ENCODE peak calls at places on chromosome 19, in four cellular contexts. One of them, this sample, is unnamed.
A peak's percentile ranks its signal among the peaks of the same experiment; 100 is the strongest.

GRCh38 chr19:47305309-47305751 is 4.3 kb upstream of the C5AR1 start:
- DNase-seq in SK-N-SH: peak; percentile 81
- DNase-seq in HepG2: peak; percentile 81
- DNase-seq in GM12878: peak; percentile 62
- DNase-seq in this sample: peak; percentile 92

GRCh38 chr19:54462072-54462712 is 1.4 kb downstream of the LENG9 start:
- DNase-seq in SK-N-SH: no peak
- DNase-seq in HepG2: no peak
- DNase-seq in GM12878: no peak
- DNase-seq in this sample: no peak

GRCh38 chr19:34244611-34245299 is 9.6 kb upstream of the GARRE1 start:
- DNase-seq in HepG2: peak; percentile 22
- DNase-seq in SK-N-SH: no peak
- DNase-seq in GM12878: no peak
- DNase-seq in this sample: no peak

GRCh38 chr19:1383311-1384084 is at the start of gene NDUFS7:
- DNase-seq in SK-N-SH: peak; percentile 90
- DNase-seq in GM12878: peak; percentile 70
- DNase-seq in HepG2: peak; percentile 76
- DNase-seq in this sample: peak; percentile 47

GRCh38 chr19:8571006-8571411 is 6.2 kb downstream of the MYO1F start:
- DNase-seq in HepG2: peak; percentile 34
- DNase-seq in GM12878: no peak
- DNase-seq in SK-N-SH: no peak
- DNase-seq in this sample: peak; percentile 59

GRCh38 chr19:38055040-38055439 is 148.0 kb downstream of the SIPA1L3 start:
- DNase-seq in SK-N-SH: no peak
- DNase-seq in HepG2: no peak
- DNase-seq in GM12878: no peak
- DNase-seq in this sample: no peak

GRCh38 chr19:47109541-47110375 is 3.8 kb downstream of the ZC3H4 start:
- DNase-seq in GM12878: no peak
- DNase-seq in HepG2: no peak
- DNase-seq in SK-N-SH: no peak
- DNase-seq in this sample: peak; percentile 60

GRCh38 chr19:51572908-51573307 is 1.8 kb downstream of the ZNF175 start:
- DNase-seq in HepG2: no peak
- DNase-seq in GM12878: no peak
- DNase-seq in SK-N-SH: no peak
- DNase-seq in this sample: no peak

GRCh38 chr19:39347332-39348227 is 5.4 kb downstream of the SAMD4B start:
- DNase-seq in GM12878: no peak
- DNase-seq in HepG2: no peak
- DNase-seq in SK-N-SH: no peak
- DNase-seq in this sample: no peak

GRCh38 chr19:15323496-15324235 is 8.7 kb downstream of the BRD4 start:
- DNase-seq in GM12878: no peak
- DNase-seq in HepG2: peak; percentile 59
- DNase-seq in SK-N-SH: no peak
- DNase-seq in this sample: no peak

GRCh38 chr19:52217576-52217975 is 27.7 kb downstream of the PPP2R1A start:
- DNase-seq in HepG2: no peak
- DNase-seq in SK-N-SH: no peak
- DNase-seq in GM12878: no peak
- DNase-seq in this sample: no peak

GRCh38 chr19:45506991-45507863 is at the start of gene VASP:
- DNase-seq in HepG2: peak; percentile 73
- DNase-seq in GM12878: peak; percentile 70
- DNase-seq in SK-N-SH: peak; percentile 88
- DNase-seq in this sample: peak; percentile 94

DNA sequence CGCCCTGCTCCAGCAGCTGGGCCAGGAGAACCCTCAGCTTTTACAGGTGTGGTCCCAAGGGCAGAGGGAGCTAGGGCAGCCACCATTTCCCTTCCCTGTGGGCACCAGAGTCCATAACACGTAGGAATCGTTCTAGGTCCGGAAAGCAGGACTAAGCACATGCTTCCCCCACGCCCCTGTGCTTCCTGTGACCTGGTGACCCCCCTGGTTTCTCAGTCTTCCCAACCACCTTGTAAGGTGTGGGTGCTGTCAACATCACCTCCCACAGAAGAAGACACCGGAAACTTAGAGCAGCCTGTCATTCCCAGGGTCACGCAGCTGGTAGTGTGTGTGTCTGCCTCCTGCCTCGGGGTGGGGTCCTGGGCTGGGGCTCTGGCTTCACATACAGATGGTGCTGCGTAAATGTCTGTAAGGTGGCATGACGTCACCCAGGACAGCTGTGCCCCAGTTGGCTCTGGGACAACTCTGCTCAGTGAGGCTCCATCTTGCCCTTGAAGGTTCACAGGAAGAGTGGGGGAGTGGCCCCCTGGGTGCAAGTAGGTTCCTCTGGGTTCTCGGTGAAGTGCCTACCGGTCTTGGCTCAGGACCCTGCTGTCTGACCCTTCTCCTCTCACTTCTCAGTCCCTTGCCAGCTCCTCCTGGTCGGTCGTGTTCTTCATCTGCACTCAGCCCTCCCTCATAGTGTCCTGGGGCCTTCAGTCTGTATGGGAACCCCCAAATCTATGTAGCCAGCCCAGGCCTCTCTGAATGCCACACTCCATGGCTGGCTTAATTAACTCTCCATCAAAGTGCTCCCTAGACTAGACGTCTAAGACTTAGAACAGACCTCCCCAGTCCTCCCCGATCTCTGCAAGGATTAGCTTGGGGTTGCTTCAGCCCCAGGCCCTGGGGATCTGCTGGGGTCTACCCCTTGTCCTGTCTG is 4.0 kb downstream of the RAD23A start:
- DNase-seq in GM12878: no peak
- DNase-seq in HepG2: no peak
- DNase-seq in SK-N-SH: no peak
- DNase-seq in this sample: no peak
- TF ChIP-seq PBX3 in GM12878: no peak
- TF ChIP-seq PBX3 in HepG2: no peak
- TF ChIP-seq PBX3 in SK-N-SH: no peak
- TF ChIP-seq PBX3 in this sample: no peak

GRCh38 chr19:35716985-35717664 is 678 bp upstream of the KMT2B start:
- DNase-seq in GM12878: peak; percentile 77
- DNase-seq in HepG2: peak; percentile 93
- DNase-seq in SK-N-SH: peak; percentile 98
- DNase-seq in this sample: peak; percentile 95

GRCh38 chr19:35718345-35719041 is 690 bp downstream of the KMT2B start:
- DNase-seq in HepG2: no peak
- DNase-seq in GM12878: no peak
- DNase-seq in SK-N-SH: peak; percentile 69
- DNase-seq in this sample: peak; percentile 40

GRCh38 chr19:35715981-35716734 is 1.6 kb upstream of the KMT2B start:
- DNase-seq in HepG2: peak; percentile 32
- DNase-seq in GM12878: no peak
- DNase-seq in SK-N-SH: peak; percentile 81
- DNase-seq in this sample: peak; percentile 30

GRCh38 chr19:35716735-35716984 is 1.1 kb upstream of the KMT2B start:
- DNase-seq in SK-N-SH: no peak
- DNase-seq in GM12878: no peak
- DNase-seq in HepG2: no peak
- DNase-seq in this sample: no peak

GRCh38 chr19:35717665-35718344 is at the start of gene KMT2B:
- DNase-seq in SK-N-SH: peak; percentile 99
- DNase-seq in HepG2: no peak
- DNase-seq in GM12878: no peak
- DNase-seq in this sample: peak; percentile 98
- TF ChIP-seq PBX3 in SK-N-SH: no peak
- TF ChIP-seq PBX3 in HepG2: no peak
- TF ChIP-seq PBX3 in GM12878: no peak
- TF ChIP-seq PBX3 in this sample: peak; percentile 7

GRCh38 chr19:6813659-6814058 is 41.2 kb downstream of the VAV1 start:
- DNase-seq in GM12878: no peak
- DNase-seq in SK-N-SH: no peak
- DNase-seq in HepG2: no peak
- DNase-seq in this sample: no peak

GRCh38 chr19:6811378-6811777 is 38.9 kb downstream of the VAV1 start:
- DNase-seq in SK-N-SH: no peak
- DNase-seq in HepG2: no peak
- DNase-seq in GM12878: no peak
- DNase-seq in this sample: no peak

GRCh38 chr19:6812612-6813011 is 40.1 kb downstream of the VAV1 start:
- DNase-seq in HepG2: no peak
- DNase-seq in SK-N-SH: no peak
- DNase-seq in GM12878: no peak
- DNase-seq in this sample: no peak

GRCh38 chr19:6809262-6809661 is 36.8 kb downstream of the VAV1 start:
- DNase-seq in HepG2: no peak
- DNase-seq in GM12878: no peak
- DNase-seq in SK-N-SH: no peak
- DNase-seq in this sample: no peak

GRCh38 chr19:6811906-6812305 is 39.4 kb downstream of the VAV1 start:
- DNase-seq in SK-N-SH: peak; percentile 73
- DNase-seq in GM12878: peak; percentile 12
- DNase-seq in HepG2: peak; percentile 31
- DNase-seq in this sample: peak; percentile 56
- TF ChIP-seq PBX3 in SK-N-SH: peak; percentile 44
- TF ChIP-seq PBX3 in GM12878: no peak
- TF ChIP-seq PBX3 in HepG2: no peak
- TF ChIP-seq PBX3 in this sample: no peak

DNA sequence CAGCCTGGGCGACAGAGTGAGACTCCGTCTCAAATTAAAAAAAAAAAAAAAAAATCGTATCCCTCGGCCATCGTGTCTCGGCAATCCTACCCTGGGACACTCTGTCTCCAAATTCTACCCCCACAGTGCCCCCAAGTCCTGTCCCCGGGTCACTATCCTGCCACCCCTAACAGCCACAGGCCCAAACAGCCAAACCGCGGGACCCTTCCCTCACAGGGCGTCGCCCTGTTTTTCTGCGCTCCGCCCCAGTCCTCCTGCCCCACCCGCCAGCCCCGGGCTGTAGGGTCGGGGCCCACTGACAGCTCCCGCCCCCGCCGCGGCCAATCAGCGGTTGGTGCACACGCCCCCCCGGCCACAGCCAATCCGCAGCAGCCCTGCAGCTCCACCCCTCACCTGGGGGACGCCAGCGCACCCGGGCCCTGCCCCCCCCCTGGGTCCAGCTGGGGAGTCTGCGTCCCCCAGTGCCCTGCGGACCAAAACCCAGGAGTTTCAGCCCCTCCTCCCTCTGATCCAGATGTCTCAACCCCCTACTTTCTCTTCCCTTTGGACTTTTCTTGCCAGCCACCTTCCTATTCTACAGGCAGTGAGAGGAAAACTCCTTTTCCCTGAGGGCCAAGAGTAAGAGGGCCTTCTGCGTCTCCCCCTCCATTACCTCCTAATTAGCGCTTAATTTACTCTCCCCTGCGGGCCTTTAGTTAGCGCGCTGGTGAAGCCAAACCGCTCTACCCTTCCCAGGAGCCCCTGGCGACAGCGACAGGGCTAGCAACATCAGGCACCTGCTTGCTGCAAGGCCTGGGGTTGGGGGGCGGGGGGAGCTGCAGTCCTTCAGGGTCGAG is 1.5 kb upstream of the BCAT2 start:
- DNase-seq in HepG2: peak; percentile 37
- DNase-seq in GM12878: no peak
- DNase-seq in SK-N-SH: peak; percentile 97
- DNase-seq in this sample: peak; percentile 53
- TF ChIP-seq PBX3 in HepG2: no peak
- TF ChIP-seq PBX3 in GM12878: peak; percentile 18
- TF ChIP-seq PBX3 in SK-N-SH: peak; percentile 37
- TF ChIP-seq PBX3 in this sample: no peak

This sample was measured in A549.